ENCODE peak calls at places on chromosomes 16 and 17, in ten cellular contexts. P is HCT116, G is cardiac muscle cell, F is GM06990, V is left ventricle myocardium inferior, Y is hepatocyte, M is spleen, C is mammary epithelial cell, B is fibroblast of mammary gland, A is MM.1S. H is an unnamed sample.
A peak's percentile ranks its signal among the peaks of the same experiment; 100 is the strongest.

GRCh38 chr17:70936724-70937123 is 767.4 kb downstream of the KCNJ2 start:
- DNase-seq in P (no peak), Y (no peak), C (no peak), B (no peak), A (no peak), M (no peak), V (no peak), F (no peak), G (no peak), H (no peak)

GRCh38 chr16:13070268-13070667 is 168.9 kb downstream of the SHISA9 start:
- DNase-seq in M (no peak), Y (no peak), P (no peak), F (no peak), C (peak; percentile 9), B (no peak), A (no peak), G (no peak), V (no peak), H (no peak)

GRCh38 chr16:30907064-30907463 is 10.7 kb downstream of the CTF1 start:
- DNase-seq in P (no peak), M (no peak), C (no peak), G (no peak), V (no peak), Y (no peak), A (no peak), F (no peak), B (no peak), H (no peak)

GRCh38 chr16:13042291-13042690 is 140.9 kb downstream of the SHISA9 start:
- DNase-seq in Y (no peak), B (no peak), C (no peak), P (no peak), M (no peak), F (no peak), V (no peak), G (no peak), A (no peak), H (no peak)

GRCh38 chr16:84947022-84947421 is 64.3 kb downstream of the ZDHHC7 start:
- DNase-seq in C (no peak), Y (peak; percentile 69), A (no peak), P (no peak), F (no peak), B (no peak), G (no peak), M (peak; percentile 73), V (no peak), H (no peak)

GRCh38 chr17:38703742-38704644 is 1.1 kb upstream of the MLLT6 start:
- DNase-seq in Y (peak; percentile 93), C (no peak), V (peak; percentile 84), G (peak; percentile 52), B (peak; percentile 26), A (peak; percentile 94), P (peak; percentile 81), M (peak; percentile 95), F (peak; percentile 90), H (peak; percentile 96)

GRCh38 chr16:87012954-87013938 is 303.9 kb downstream of the C16orf95 start:
- DNase-seq in B (no peak), Y (no peak), M (no peak), F (no peak), G (no peak), A (no peak), C (no peak), V (no peak), P (no peak), H (no peak)

GRCh38 chr16:65202461-65202860 is 80.6 kb upstream of the CDH11 start:
- DNase-seq in F (no peak), V (no peak), P (no peak), A (no peak), M (no peak), Y (no peak), B (peak; percentile 76), G (no peak), C (no peak), H (no peak)

GRCh38 chr17:78159575-78160158 is 8.7 kb upstream of the SYNGR2 start:
- DNase-seq in V (no peak), A (no peak), B (peak; percentile 79), F (no peak), G (peak; percentile 77), M (no peak), C (peak; percentile 99), P (no peak), Y (no peak), H (peak; percentile 85)

GRCh38 chr17:63702616-63703015 is 2.7 kb upstream of the LIMD2 start:
- DNase-seq in V (no peak), G (no peak), F (no peak), A (no peak), B (no peak), C (no peak), P (no peak), M (no peak), Y (no peak), H (no peak)

GRCh38 chr17:63703029-63703428 is 3.1 kb upstream of the LIMD2 start:
- DNase-seq in F (no peak), P (no peak), A (no peak), M (no peak), B (no peak), V (no peak), Y (no peak), G (no peak), C (no peak), H (no peak)

GRCh38 chr17:63700528-63701441 is 860 bp upstream of the LIMD2 start:
- DNase-seq in G (peak; percentile 82), A (no peak), M (peak; percentile 93), V (peak; percentile 69), Y (peak; percentile 48), P (no peak), B (peak; percentile 59), F (peak; percentile 78), C (no peak), H (peak; percentile 83)

GRCh38 chr17:63701477-63702222 is 1.7 kb upstream of the LIMD2 start:
- DNase-seq in M (peak; percentile 93), F (peak; percentile 77), G (no peak), P (no peak), A (no peak), Y (no peak), B (no peak), V (peak; percentile 35), C (no peak), H (peak; percentile 89)

DNA sequence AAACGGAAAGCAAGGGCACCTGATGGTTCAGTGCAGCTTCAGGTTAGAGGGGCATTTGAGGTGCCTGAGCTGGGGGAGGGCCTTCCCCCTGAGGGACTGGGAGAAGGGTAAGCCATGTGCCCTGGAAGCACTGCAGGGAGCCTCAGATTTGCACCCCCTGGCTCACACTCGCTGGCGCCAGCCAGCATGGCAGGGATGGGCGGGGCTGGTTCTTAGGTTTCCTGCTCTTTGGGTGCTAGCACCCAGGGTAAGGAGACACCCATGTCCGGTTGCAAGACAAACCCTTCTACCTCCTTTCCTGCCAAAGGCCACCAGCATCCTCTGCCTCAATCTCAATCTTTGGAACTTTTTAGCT is 2.3 kb upstream of the LIMD2 start:
- DNase-seq in Y (no peak), V (no peak), B (no peak), M (peak; percentile 94), G (no peak), A (no peak), F (no peak), P (no peak), C (no peak), H (peak; percentile 78)
- H3K4me3 ChIP-seq in Y (no peak overlapping the region), V (no peak overlapping the region), B (no peak overlapping the region), M (peak overlapping the region; percentile 93), G (no peak overlapping the region), A (no peak overlapping the region), F (peak overlapping the region; percentile 69), P (no peak overlapping the region), C (no peak overlapping the region), H (peak overlapping the region; percentile 92)

GRCh38 chr17:33019161-33019560 is 27.5 kb downstream of the SPACA3 start:
- DNase-seq in A (no peak), G (no peak), P (no peak), Y (no peak), C (no peak), M (no peak), B (no peak), F (no peak), V (no peak), H (no peak)

GRCh38 chr17:33023790-33024189 is 32.1 kb downstream of the SPACA3 start:
- DNase-seq in P (no peak), C (no peak), V (no peak), G (no peak), F (no peak), A (no peak), B (no peak), M (no peak), Y (no peak), H (no peak)

GRCh38 chr17:33017366-33017765 is 25.7 kb downstream of the SPACA3 start:
- DNase-seq in F (no peak), A (no peak), P (no peak), M (no peak), G (no peak), Y (no peak), V (no peak), B (no peak), C (no peak), H (no peak)

GRCh38 chr17:33024688-33025486 is 33.2 kb downstream of the SPACA3 start:
- DNase-seq in Y (no peak), V (no peak), A (no peak), F (no peak), C (no peak), G (no peak), P (no peak), M (no peak), B (no peak), H (no peak)

GRCh38 chr17:33021731-33022408 is 30.2 kb downstream of the SPACA3 start:
- DNase-seq in P (no peak), A (no peak), B (no peak), F (no peak), V (no peak), C (no peak), M (no peak), G (peak; percentile 21), Y (no peak), H (no peak)
- TF ChIP-seq CTCF in P (no peak), A (no peak), B (no peak), F (no peak), V (no peak), C (no peak), M (no peak), G (peak; percentile 32), Y (no peak), H (no peak)

DNA sequence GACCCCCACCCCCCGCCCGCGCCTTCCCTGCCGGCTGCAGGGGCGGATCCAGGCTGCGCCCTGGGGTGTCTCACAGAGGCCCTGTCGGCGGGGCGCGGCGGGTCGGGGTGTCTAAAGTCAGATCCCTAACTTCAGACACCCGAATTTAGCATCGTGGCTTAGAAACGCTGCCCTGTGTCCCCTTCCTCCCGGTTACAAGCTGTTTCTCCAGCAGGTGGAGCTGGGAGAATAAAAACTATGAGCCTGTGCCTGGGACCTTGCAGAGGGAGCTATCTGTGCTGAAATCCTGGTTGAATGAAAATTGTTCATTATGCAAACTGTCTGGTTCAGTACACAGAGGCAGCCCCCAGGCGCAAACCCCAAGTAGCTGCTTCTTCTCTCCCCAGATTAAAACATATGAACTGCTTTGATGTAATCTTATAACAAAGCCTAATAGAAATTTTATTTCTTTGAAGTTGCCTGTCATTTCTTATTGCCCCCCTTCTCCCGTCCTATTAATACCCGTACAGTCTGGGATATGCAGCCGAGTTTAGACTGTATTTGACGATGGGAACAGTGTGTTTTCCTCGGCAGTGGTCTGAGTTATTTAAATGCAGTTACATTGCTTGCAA is 79.0 kb downstream of the RPA1 start:
- DNase-seq in V (peak; percentile 27), B (peak; percentile 77), P (peak; percentile 50), M (no peak), C (peak; percentile 54), F (no peak), G (peak; percentile 83), Y (peak; percentile 83), A (peak; percentile 57), H (peak; percentile 66)
- H3K4me3 ChIP-seq in V (peak overlapping the region; percentile 53), B (no peak overlapping the region), P (no peak overlapping the region), M (peak overlapping the region; percentile 8), C (no peak overlapping the region), F (peak overlapping the region; percentile 27), G (peak overlapping the region; percentile 22), Y (peak overlapping the region; percentile 19), A (no peak overlapping the region), H (no peak overlapping the region)

GRCh38 chr16:67399749-67400704 is 6.7 kb upstream of the TPPP3 start:
- DNase-seq in P (no peak), A (no peak), Y (no peak), C (no peak), M (peak; percentile 71), G (no peak), F (no peak), B (no peak), V (no peak), H (no peak)
- TF ChIP-seq CTCF in P (no peak), A (no peak), Y (no peak), C (no peak), M (no peak), G (no peak), F (no peak), B (no peak), V (peak; percentile 39), H (no peak)